ENCODE peak calls at places on chromosomes 16 and 17, in eight cellular contexts. Z is dorsolateral prefrontal cortex, Q is left ventricle myocardium inferior, L is progenitor cell of endocrine pancreas, S is ecto neural progenitor cell, F is uterus, M is astrocyte of the hippocampus, B is NCI-H1048. D is an unnamed sample.

GRCh38 chr17:44308865-44309264 is 464 bp downstream of the RUNDC3A start:
- DNase-seq in B (no peak), Q (no peak), S (no peak), F (no peak), Z (peak), L (no peak), M (no peak), D (no peak)

GRCh38 chr17:2482218-2482617 is 29.5 kb downstream of the METTL16 start:
- DNase-seq in Z (no peak), M (no peak), S (no peak), L (no peak), F (no peak), B (no peak), Q (no peak), D (no peak)

GRCh38 chr16:68311316-68311620 is 449 bp downstream of the PRMT7 start:
- DNase-seq in S (no peak), F (no peak), Z (no peak), L (no peak), Q (no peak), M (no peak), B (no peak), D (no peak)

GRCh38 chr16:85330694-85331188 is 218.5 kb upstream of the CIBAR2 start:
- DNase-seq in M (peak), L (no peak), S (no peak), Q (no peak), Z (no peak), B (no peak), F (no peak), D (peak)

GRCh38 chr16:78259883-78260282 is 160.4 kb downstream of the WWOX start:
- DNase-seq in Q (no peak), M (no peak), Z (no peak), S (no peak), F (no peak), B (no peak), L (no peak), D (no peak)

GRCh38 chr16:47855431-47855830 is 300.4 kb downstream of the ABCC12 start:
- DNase-seq in L (no peak), Z (no peak), M (no peak), B (no peak), S (no peak), Q (no peak), F (no peak), D (no peak)

GRCh38 chr17:67712375-67712774 is 5.4 kb upstream of the NOL11 start:
- DNase-seq in F (no peak), Z (no peak), B (no peak), Q (no peak), L (no peak), S (no peak), M (no peak), D (no peak)

GRCh38 chr16:66553223-66553622 is 847 bp downstream of the CKLF start:
- DNase-seq in M (no peak), S (no peak), F (no peak), B (no peak), L (no peak), Q (no peak), Z (no peak), D (no peak)

GRCh38 chr17:37134050-37134449 is 185.3 kb downstream of the AATF start:
- DNase-seq in B (no peak), S (no peak), F (no peak), Q (no peak), M (no peak), Z (no peak), L (no peak), D (no peak)

GRCh38 chr16:4152267-4152666 is 36.0 kb upstream of the ADCY9 start:
- DNase-seq in S (no peak), Q (no peak), M (no peak), F (no peak), B (no peak), Z (no peak), L (no peak), D (no peak)

GRCh38 chr16:29899516-29900101 is at the start of gene SEZ6L2:
- DNase-seq in Z (peak), B (peak), M (peak), Q (peak), S (peak), L (no peak), F (peak), D (peak)